ENCODE peak calls at places on chromosomes 12 and 14, in six cellular contexts. Z is spleen; E is left ventricle myocardium inferior; G is heart right ventricle; X is fibroblast of lung; V is CD8-positive, alpha-beta memory T cell. N is an unnamed sample.

GRCh38 chr12:124939428-124940142 is 25.1 kb upstream of the UBC start:
- DNase-seq in Z (peak; percentile 93), E (peak; percentile 85), G (peak; percentile 89), X (peak; percentile 98), V (peak; percentile 76), N (peak; percentile 88)

GRCh38 chr12:121239335-121239678 is 29.4 kb downstream of the P2RX4 start:
- DNase-seq in Z (no peak), E (no peak), G (no peak), X (no peak), V (no peak), N (no peak)

GRCh38 chr12:125533434-125534029 is 468.3 kb downstream of the AACS start:
- DNase-seq in Z (no peak), E (peak; percentile 17), G (peak; percentile 5), X (no peak), V (no peak), N (peak; percentile 14)

GRCh38 chr12:47400251-47400650 is 305.6 kb downstream of the RPAP3 start:
- DNase-seq in Z (no peak), E (no peak), G (no peak), X (no peak), V (no peak), N (peak; percentile 15)

GRCh38 chr12:39329876-39330275 is 113.0 kb downstream of the KIF21A start:
- DNase-seq in Z (no peak), E (no peak), G (no peak), X (no peak), V (no peak), N (no peak)

GRCh38 chr12:132359551-132359950 is 30.2 kb upstream of the GALNT9 start:
- DNase-seq in Z (peak; percentile 49), E (no peak), G (no peak), X (no peak), V (no peak), N (no peak)

GRCh38 chr14:73267474-73267873 is 30.2 kb downstream of the PAPLN start:
- DNase-seq in Z (no peak), E (no peak), G (no peak), X (no peak), V (no peak), N (no peak)

GRCh38 chr12:58961166-58961565 is 40.9 kb upstream of the LRIG3 start:
- DNase-seq in Z (no peak), E (no peak), G (no peak), X (no peak), V (no peak), N (no peak)

GRCh38 chr14:99348816-99349609 is 77.0 kb upstream of the BCL11B start:
- DNase-seq in Z (no peak), E (no peak), G (no peak), X (no peak), V (no peak), N (no peak)

GRCh38 chr14:85071447-85071846 is 458.5 kb upstream of the FLRT2 start:
- DNase-seq in Z (no peak), E (no peak), G (peak; percentile 8), X (no peak), V (no peak), N (no peak)

GRCh38 chr12:121811434-121812319 is 7.9 kb downstream of the SETD1B start:
- DNase-seq in Z (peak; percentile 94), E (peak; percentile 74), G (peak; percentile 67), X (peak; percentile 67), V (peak; percentile 68), N (peak; percentile 55)

GRCh38 chr14:77240336-77240915 is 30.6 kb downstream of the NGB start:
- DNase-seq in Z (no peak), E (no peak), G (no peak), X (no peak), V (no peak), N (no peak)

GRCh38 chr12:123621101-123621500 is 12.4 kb downstream of the EIF2B1 start:
- DNase-seq in Z (no peak), E (no peak), G (no peak), X (peak; percentile 14), V (no peak), N (peak; percentile 4)

GRCh38 chr12:113949321-113950305 is 16.5 kb downstream of the RBM19 start:
- DNase-seq in Z (no peak), E (no peak), G (no peak), X (no peak), V (no peak), N (no peak)

GRCh38 chr12:25806271-25806670 is 152.2 kb upstream of the RASSF8 start:
- DNase-seq in Z (no peak), E (no peak), G (no peak), X (peak; percentile 64), V (no peak), N (peak; percentile 18)

GRCh38 chr12:49959570-49960473 is 1.9 kb upstream of the AQP5 start:
- DNase-seq in Z (no peak), E (no peak), G (no peak), X (no peak), V (no peak), N (peak; percentile 44)

GRCh38 chr14:56659964-56660551 is 80.5 kb downstream of the TMEM260 start:
- DNase-seq in Z (no peak), E (no peak), G (no peak), X (peak; percentile 63), V (no peak), N (peak; percentile 70)

GRCh38 chr12:67593041-67593870 is 55.3 kb upstream of the DYRK2 start:
- DNase-seq in Z (no peak), E (no peak), G (no peak), X (peak; percentile 4), V (no peak), N (peak; percentile 94)

GRCh38 chr12:2893007-2893406 is 2.3 kb downstream of the TULP3 start:
- DNase-seq in Z (no peak), E (no peak), G (no peak), X (peak; percentile 92), V (no peak), N (peak; percentile 32)

GRCh38 chr12:22286569-22286968 is 47.9 kb downstream of the ST8SIA1 start:
- DNase-seq in Z (no peak), E (no peak), G (no peak), X (peak; percentile 84), V (no peak), N (no peak)

GRCh38 chr14:21431126-21431525 is 24.8 kb downstream of the CHD8 start:
- DNase-seq in Z (no peak), E (no peak), G (no peak), X (no peak), V (no peak), N (no peak)

GRCh38 chr12:95386056-95386455 is 87.9 kb upstream of the METAP2 start:
- DNase-seq in Z (no peak), E (no peak), G (no peak), X (peak; percentile 59), V (no peak), N (peak; percentile 49)

GRCh38 chr12:132318618-132319033 is 10.8 kb downstream of the GALNT9 start:
- DNase-seq in Z (peak; percentile 73), E (no peak), G (no peak), X (no peak), V (no peak), N (no peak)

GRCh38 chr12:14408208-14408607 is 42.7 kb downstream of the ATF7IP start:
- DNase-seq in Z (no peak), E (no peak), G (no peak), X (peak; percentile 71), V (no peak), N (no peak)

GRCh38 chr12:132605055-132605441 is 5.3 kb downstream of the LRCOL1 start:
- DNase-seq in Z (no peak), E (no peak), G (no peak), X (no peak), V (no peak), N (no peak)

GRCh38 chr12:101299346-101299745 is 19.4 kb downstream of the UTP20 start:
- DNase-seq in Z (no peak), E (no peak), G (no peak), X (peak; percentile 18), V (no peak), N (peak; percentile 10)
- H3K4me3 ChIP-seq in Z (no peak overlapping the region), E (no peak overlapping the region), G (no peak overlapping the region), X (no peak overlapping the region), V (no peak overlapping the region), N (no peak overlapping the region)

DNA sequence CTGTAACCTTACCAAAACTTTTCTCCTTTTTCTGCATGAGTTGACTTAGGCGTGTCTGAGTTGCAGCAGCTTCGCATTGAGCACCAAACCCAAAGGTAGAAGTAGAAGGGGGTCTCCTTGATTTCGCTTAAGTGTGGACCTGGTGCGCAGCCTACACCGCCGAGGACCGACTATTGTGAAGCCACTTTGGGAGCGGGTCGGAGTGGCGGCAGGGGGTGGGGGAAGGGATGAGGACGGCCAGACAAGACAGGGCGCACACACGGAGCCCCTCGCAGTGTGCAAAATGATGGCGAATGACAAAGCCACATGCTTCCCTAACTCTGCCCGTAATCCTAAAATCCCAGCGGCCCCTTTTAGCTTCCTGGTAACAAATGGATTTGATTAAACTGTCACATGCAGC is 1.1 kb downstream of the LMO3 start:
- DNase-seq in Z (no peak), E (no peak), G (no peak), X (no peak), V (no peak), N (no peak)
- H3K4me3 ChIP-seq in Z (no peak overlapping the region), E (peak overlapping the region; percentile 66), G (peak overlapping the region; percentile 5), X (no peak overlapping the region), V (no peak overlapping the region), N (peak overlapping the region; percentile 10)

GRCh38 chr12:110269622-110270124 is 11.4 kb upstream of the ATP2A2 start:
- DNase-seq in Z (no peak), E (no peak), G (no peak), X (peak; percentile 77), V (no peak), N (peak; percentile 70)
- H3K4me3 ChIP-seq in Z (no peak overlapping the region), E (no peak overlapping the region), G (no peak overlapping the region), X (no peak overlapping the region), V (no peak overlapping the region), N (no peak overlapping the region)

GRCh38 chr12:32896438-32897275 is at the start of gene PKP2:
- DNase-seq in Z (peak; percentile 85), E (peak; percentile 58), G (peak; percentile 28), X (no peak), V (no peak), N (peak; percentile 95)

GRCh38 chr12:32895688-32896437 is 714 bp downstream of the PKP2 start:
- DNase-seq in Z (no peak), E (peak; percentile 23), G (peak; percentile 16), X (no peak), V (no peak), N (peak; percentile 37)

GRCh38 chr12:32897688-32898573 is 1.4 kb upstream of the PKP2 start:
- DNase-seq in Z (no peak), E (no peak), G (no peak), X (no peak), V (no peak), N (no peak)

GRCh38 chr12:32894566-32894965 is 2.0 kb downstream of the PKP2 start:
- DNase-seq in Z (no peak), E (no peak), G (no peak), X (no peak), V (no peak), N (no peak)

GRCh38 chr12:32897276-32897615 is 669 bp upstream of the PKP2 start:
- DNase-seq in Z (no peak), E (no peak), G (no peak), X (peak; percentile 40), V (no peak), N (no peak)
- H3K4me3 ChIP-seq in Z (peak overlapping the region; percentile 53), E (peak overlapping the region; percentile 81), G (peak overlapping the region; percentile 71), X (no peak overlapping the region), V (peak overlapping the region; percentile 29), N (peak overlapping the region; percentile 63)

DNA sequence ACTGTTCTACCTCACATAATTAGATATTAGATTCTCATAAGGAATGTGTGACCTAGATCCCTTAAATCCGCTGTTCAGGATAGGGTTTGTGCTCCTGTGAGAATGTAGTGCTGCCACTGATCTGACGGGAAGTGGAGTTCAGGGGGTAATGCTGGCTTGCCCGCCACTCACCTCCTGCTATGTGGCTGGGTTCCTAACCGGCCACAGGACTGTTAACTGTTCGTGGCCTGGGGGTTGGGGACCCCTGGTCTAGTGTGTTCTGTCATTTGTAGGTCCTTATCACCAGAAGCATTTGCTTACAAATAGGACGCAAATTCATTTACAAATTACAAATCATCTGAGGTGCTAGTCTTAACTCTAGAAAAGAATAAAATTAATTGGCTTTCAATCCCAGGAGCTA is 16.4 kb upstream of the TMEM30B start:
- DNase-seq in Z (no peak), E (no peak), G (no peak), X (no peak), V (no peak), N (no peak)
- H3K4me3 ChIP-seq in Z (no peak overlapping the region), E (no peak overlapping the region), G (no peak overlapping the region), X (no peak overlapping the region), V (no peak overlapping the region), N (no peak overlapping the region)